ENCODE peak calls at places on chromosomes 6 and 20, in four cellular contexts. H is H1, J is WTC11, Y is K562. P is an unnamed sample.
A peak's percentile ranks its signal among the peaks of the same experiment; 100 is the strongest.

GRCh38 chr6:15431762-15432495 is 186.1 kb downstream of the JARID2 start:
- DNase-seq in H (no peak), Y (no peak), J (no peak), P (no peak)

GRCh38 chr6:63440594-63440993 is 120.8 kb upstream of the LGSN start:
- DNase-seq in Y (no peak), J (no peak), H (no peak), P (no peak)

GRCh38 chr6:142737368-142738060 is 207.5 kb downstream of the HIVEP2 start:
- DNase-seq in J (no peak), H (no peak), Y (no peak), P (no peak)

GRCh38 chr6:148657053-148657452 is 89.8 kb upstream of the UST start:
- DNase-seq in J (no peak), H (no peak), Y (no peak), P (no peak)

GRCh38 chr20:40563296-40563950 is 125.6 kb downstream of the MAFB start:
- DNase-seq in J (no peak), H (no peak), Y (peak; percentile 34), P (no peak)

GRCh38 chr6:43481591-43482242 is 4.3 kb downstream of the TJAP1 start:
- DNase-seq in H (no peak), Y (no peak), J (no peak), P (no peak)

GRCh38 chr6:28816909-28817807 is 106.6 kb downstream of the TRIM27 start:
- DNase-seq in H (peak; percentile 81), Y (peak; percentile 66), J (peak; percentile 76), P (no peak)

GRCh38 chr6:36920546-36920945 is 34.0 kb upstream of the PI16 start:
- DNase-seq in J (no peak), H (no peak), Y (no peak), P (no peak)

GRCh38 chr6:70380771-70381435 is 32.4 kb upstream of the FAM135A start:
- DNase-seq in H (no peak), J (no peak), Y (no peak), P (no peak)

GRCh38 chr6:17226766-17227338 is 54.3 kb upstream of the RBM24 start:
- DNase-seq in H (no peak), Y (no peak), J (no peak), P (no peak)

GRCh38 chr20:21971436-21971835 is 266.0 kb downstream of the PAX1 start:
- DNase-seq in Y (no peak), H (no peak), J (no peak), P (no peak)

GRCh38 chr20:709864-710761 is 34.5 kb upstream of the SCRT2 start:
- DNase-seq in J (peak; percentile 61), H (no peak), Y (no peak), P (peak; percentile 93)

GRCh38 chr6:134060491-134061106 is 8.2 kb upstream of the SLC2A12 start:
- DNase-seq in Y (no peak), J (no peak), H (no peak), P (no peak)

GRCh38 chr20:13402171-13402760 is 181.2 kb downstream of the ISM1 start:
- DNase-seq in J (no peak), Y (no peak), H (no peak), P (no peak)

GRCh38 chr6:112660626-112661025 is 313.5 kb downstream of the RFPL4B start:
- DNase-seq in Y (no peak), J (no peak), H (no peak), P (no peak)

GRCh38 chr20:22353586-22353985 is 230.8 kb downstream of the FOXA2 start:
- DNase-seq in J (no peak), Y (no peak), H (no peak), P (no peak)

GRCh38 chr20:53389516-53389915 is 204.1 kb downstream of the ZNF217 start:
- DNase-seq in J (no peak), H (no peak), Y (no peak), P (no peak)

GRCh38 chr6:109453594-109454482 is 1.7 kb downstream of the MICAL1 start:
- DNase-seq in H (no peak), J (no peak), Y (no peak), P (peak; percentile 66)

GRCh38 chr6:138862491-138862890 is 66.6 kb downstream of the ECT2L start:
- DNase-seq in Y (no peak), J (no peak), H (no peak), P (no peak)

GRCh38 chr6:110858562-110859214 is 15.9 kb upstream of the AMD1 start:
- DNase-seq in H (no peak), J (no peak), Y (no peak), P (no peak)

GRCh38 chr6:11009353-11009752 is 34.8 kb downstream of the ELOVL2 start:
- DNase-seq in Y (no peak), J (no peak), H (no peak), P (no peak)

GRCh38 chr20:24879875-24880274 is 69.2 kb upstream of the CST7 start:
- DNase-seq in H (no peak), Y (no peak), J (no peak), P (no peak)
- TF ChIP-seq TEAD4 in H (no peak), Y (no peak), J (no peak), P (no peak)

GRCh38 chr6:163066200-163066599 is 338.4 kb downstream of the PACRG start:
- DNase-seq in H (no peak), J (no peak), Y (no peak), P (no peak)
- TF ChIP-seq TEAD4 in H (no peak), J (no peak), Y (no peak), P (no peak)

GRCh38 chr6:24535210-24535609 is 40.4 kb downstream of the ALDH5A1 start:
- DNase-seq in Y (no peak), J (no peak), H (no peak), P (no peak)
- TF ChIP-seq TEAD4 in Y (no peak), J (no peak), H (no peak), P (no peak)

GRCh38 chr20:46992640-46993035 is 98.0 kb downstream of the EYA2 start:
- DNase-seq in H (no peak), J (no peak), Y (no peak), P (no peak)
- TF ChIP-seq TEAD4 in H (no peak), J (no peak), Y (no peak), P (no peak)

DNA sequence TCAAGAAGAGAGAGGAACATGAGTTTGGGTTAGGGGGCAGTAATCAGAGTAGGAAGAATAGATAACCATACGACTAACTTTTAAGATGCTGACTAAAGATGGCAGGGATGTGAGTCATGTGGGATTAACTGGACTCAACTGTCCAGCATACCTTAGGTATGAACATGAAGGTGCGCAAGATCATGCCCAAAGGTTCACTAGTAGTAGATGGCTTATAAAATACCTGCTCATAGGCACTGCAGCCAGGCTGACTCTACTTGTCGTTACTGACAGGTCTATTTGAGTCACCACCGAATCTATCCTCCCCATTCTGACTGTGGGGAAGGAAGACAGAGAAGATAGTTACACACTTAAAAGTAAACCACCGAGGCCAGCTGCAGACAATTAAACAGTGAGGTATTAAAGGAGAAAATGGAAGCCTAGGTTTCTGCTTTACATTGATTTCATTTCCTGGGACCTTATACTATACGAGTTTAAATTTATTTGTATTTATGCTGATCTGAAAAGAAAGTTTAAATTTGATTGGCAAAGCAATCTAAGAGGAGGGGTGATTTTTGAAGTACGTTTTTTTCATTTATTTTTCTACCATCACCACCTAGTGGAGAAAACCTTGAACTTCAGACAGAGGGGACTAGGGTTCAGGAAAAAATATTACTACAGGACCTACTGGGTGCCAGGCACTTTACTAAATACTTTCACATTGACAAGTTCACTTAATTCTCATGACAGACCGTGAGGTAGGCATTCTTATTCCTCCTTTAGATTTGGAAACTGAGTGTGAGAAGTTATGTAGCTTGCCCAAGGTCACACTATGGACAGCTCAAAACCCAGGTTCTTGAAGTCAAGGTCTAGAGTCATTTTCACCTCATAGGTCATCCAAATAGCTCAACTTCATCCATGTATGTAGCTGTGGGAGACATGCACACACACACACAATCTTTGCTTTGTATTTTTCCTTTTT is 4.0 kb upstream of the WRNIP1 start:
- DNase-seq in J (no peak), H (no peak), Y (peak; percentile 51), P (no peak)
- TF ChIP-seq TEAD4 in J (no peak), H (no peak), Y (peak; percentile 55), P (no peak)

GRCh38 chr6:35694462-35694861 is 5.7 kb upstream of the FKBP5 start:
- DNase-seq in J (no peak), Y (peak; percentile 63), H (no peak), P (no peak)
- TF ChIP-seq TEAD4 in J (no peak), Y (peak; percentile 33), H (no peak), P (no peak)

GRCh38 chr20:57653910-57654309 is 33.7 kb upstream of the ZBP1 start:
- DNase-seq in Y (no peak), J (no peak), H (no peak), P (peak; percentile 29)
- TF ChIP-seq TEAD4 in Y (no peak), J (no peak), H (no peak), P (no peak)

GRCh38 chr20:48822879-48823385 is 4.9 kb downstream of the PREX1 start:
- DNase-seq in H (no peak), J (no peak), Y (no peak), P (no peak)
- TF ChIP-seq TEAD4 in H (no peak), J (no peak), Y (no peak), P (no peak)

P was measured in SK-N-SH.